ENCODE peak calls at places on chromosomes 13 and 19, in nine cellular contexts. A is ovary; K is stomach; R is breast epithelium; W is ascending aorta; Y is neuronal stem cell; P is CD4-positive, CD25-positive, alpha-beta regulatory T cell; V is A549; N is gastrocnemius medialis. O is an unnamed sample. For H3K4me1, the result is how much of the 10 kb centered on the place peaks cover.

GRCh38 chr19:23946569-23946968 is 31.9 kb downstream of the ZNF726 start:
- DNase-seq in R (no peak), Y (no peak), W (no peak), N (no peak), K (no peak), A (no peak), P (no peak), V (no peak), O (no peak)

GRCh38 chr13:52070929-52071523 is 46.5 kb downstream of the UTP14C start:
- DNase-seq in W (no peak), V (no peak), Y (no peak), N (no peak), R (no peak), P (peak), A (no peak), K (no peak), O (no peak)

GRCh38 chr19:34926685-34927375 is at the start of gene ZNF30:
- DNase-seq in V (peak), K (peak), R (peak), A (peak), P (peak), Y (peak), N (peak), W (peak), O (peak)

GRCh38 chr13:66969291-66969690 is 260.8 kb downstream of the PCDH9 start:
- DNase-seq in R (no peak), A (no peak), N (no peak), P (no peak), V (no peak), Y (no peak), K (no peak), W (no peak), O (no peak)

GRCh38 chr19:3266792-3267469 is 42.5 kb downstream of the CELF5 start:
- DNase-seq in Y (no peak), P (no peak), R (no peak), V (no peak), K (no peak), W (no peak), N (no peak), A (no peak), O (no peak)

GRCh38 chr13:98988277-98988676 is 10.4 kb upstream of the DOCK9 start:
- DNase-seq in V (no peak), Y (no peak), N (no peak), K (no peak), P (no peak), W (no peak), R (no peak), A (no peak), O (no peak)

GRCh38 chr19:46428278-46429141 is at the start of gene PNMA8C:
- DNase-seq in P (peak), Y (peak), R (no peak), A (peak), W (no peak), V (no peak), N (no peak), K (peak), O (peak)

GRCh38 chr13:21078501-21078900 is 17.1 kb upstream of the LATS2 start:
- DNase-seq in Y (no peak), K (no peak), A (no peak), N (no peak), R (no peak), W (no peak), P (no peak), V (no peak), O (no peak)

GRCh38 chr13:98524793-98525192 is 52.1 kb downstream of the STK24 start:
- DNase-seq in P (no peak), A (no peak), W (no peak), Y (no peak), K (no peak), N (no peak), V (no peak), R (no peak), O (no peak)

GRCh38 chr13:41942462-41943094 is 18.3 kb downstream of the VWA8 start:
- DNase-seq in A (no peak), W (no peak), K (no peak), V (peak), N (no peak), R (no peak), P (no peak), Y (peak), O (no peak)

GRCh38 chr19:51071006-51071405 is 6.1 kb upstream of the KLK13 start:
- DNase-seq in K (peak), Y (no peak), R (no peak), W (no peak), A (no peak), N (no peak), V (no peak), P (no peak), O (no peak)

GRCh38 chr13:43424386-43424785 is 362.4 kb downstream of the ENOX1 start:
- DNase-seq in W (no peak), N (no peak), K (no peak), V (no peak), R (no peak), P (no peak), Y (no peak), A (no peak), O (no peak)

GRCh38 chr19:42311612-42312160 is 1.4 kb upstream of the TMEM145 start:
- DNase-seq in W (no peak), Y (no peak), N (no peak), A (no peak), K (no peak), P (no peak), R (no peak), V (no peak), O (no peak)

DNA sequence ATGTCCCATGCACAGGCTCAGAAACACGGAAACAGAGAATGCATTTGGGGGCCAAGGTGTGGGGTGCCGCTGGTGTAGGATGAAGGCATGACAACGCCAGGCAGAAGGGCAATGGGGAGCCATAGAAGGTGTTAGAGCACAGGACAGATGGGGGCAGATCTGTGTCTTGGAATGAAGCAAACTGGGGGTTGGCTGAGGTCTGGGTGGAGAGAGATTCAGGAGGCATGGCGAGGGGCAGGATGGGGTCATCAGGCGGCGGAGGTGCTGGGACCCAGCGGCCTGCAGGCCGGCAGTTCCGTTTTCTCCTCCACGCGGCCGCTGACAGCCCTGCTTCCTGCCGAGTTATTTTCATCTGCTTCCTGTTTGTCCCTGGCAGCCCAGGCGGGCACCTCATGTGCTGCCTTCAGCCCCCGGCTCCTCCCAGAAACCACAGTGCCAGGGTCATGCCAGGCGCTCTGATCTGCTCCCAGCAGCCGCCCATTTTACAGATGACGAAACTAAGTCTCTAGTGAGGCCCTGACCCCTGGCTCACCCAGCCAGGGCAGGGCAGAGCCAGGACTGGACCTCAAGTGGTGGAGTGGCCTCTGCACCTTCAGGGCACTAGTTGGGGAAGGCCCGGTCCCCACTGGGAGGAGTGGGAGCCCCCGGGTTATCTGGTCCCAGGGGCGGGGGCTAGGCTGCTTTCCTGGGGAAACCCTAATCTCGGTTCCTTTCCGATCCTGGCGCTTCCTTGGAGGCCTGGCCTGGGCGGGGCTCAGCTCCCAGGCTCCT is 2.2 kb downstream of the ARHGAP45 start:
- DNase-seq in P (peak), W (peak), N (peak), A (no peak), K (peak), R (no peak), V (no peak), Y (no peak), O (no peak)
- H3K4me1 ChIP-seq in P (half or more), W (under half), N (under half), A (under half), K (half or more), R (under half), V (under half), Y (under half), O (half or more)

DNA sequence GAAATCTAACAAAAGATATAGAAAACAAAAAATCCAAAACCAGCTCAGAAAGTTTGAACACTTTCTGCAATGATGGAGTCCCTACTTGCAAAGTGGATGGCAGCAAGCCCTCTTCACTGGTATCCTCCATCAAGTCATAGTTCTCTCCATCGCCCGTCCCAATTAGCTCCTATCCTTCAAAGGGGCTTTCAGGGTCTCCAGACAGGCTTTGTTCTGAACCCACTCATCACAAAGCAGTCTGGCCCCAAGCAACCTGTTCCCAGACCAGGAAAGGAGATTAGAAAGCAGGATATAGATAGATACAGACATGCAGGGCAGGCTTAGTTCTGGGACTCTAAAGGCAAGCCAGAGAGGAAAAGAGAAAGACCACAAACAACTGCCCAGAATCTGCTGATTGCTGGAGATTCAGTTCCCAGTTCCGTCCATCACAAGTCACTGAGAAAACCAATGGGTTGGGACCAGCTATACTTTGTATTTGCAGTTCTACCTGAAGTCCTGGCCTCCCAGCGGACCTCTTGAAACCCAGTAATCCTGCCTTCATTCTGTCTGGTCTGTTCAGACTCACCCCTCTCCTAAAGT is 47.2 kb upstream of the EPHX3 start:
- DNase-seq in A (no peak), R (no peak), P (no peak), V (no peak), N (no peak), Y (peak), K (no peak), W (no peak), O (no peak)
- H3K4me1 ChIP-seq in A (half or more), R (half or more), P (half or more), V (half or more), N (half or more), Y (under half), K (half or more), W (under half), O (half or more)

GRCh38 chr13:75802161-75802560 is 166.0 kb downstream of the LMO7 start:
- DNase-seq in A (no peak), K (no peak), V (no peak), P (no peak), W (no peak), N (no peak), R (no peak), Y (no peak), O (no peak)
- H3K4me1 ChIP-seq in A (under half), K (under half), V (under half), P (under half), W (under half), N (under half), R (under half), Y (under half), O (under half)

GRCh38 chr19:11091343-11092153 is 2.3 kb downstream of the LDLR start:
- DNase-seq in P (peak), A (peak), K (peak), R (peak), Y (no peak), V (peak), N (peak), W (peak), O (peak)
- H3K4me1 ChIP-seq in P (half or more), A (under half), K (half or more), R (under half), Y (under half), V (half or more), N (under half), W (under half), O (under half)

GRCh38 chr19:38676878-38677646 is 29.6 kb downstream of the ACTN4 start:
- DNase-seq in N (no peak), K (no peak), V (no peak), P (no peak), A (no peak), R (no peak), W (no peak), Y (no peak), O (no peak)

GRCh38 chr19:38675611-38676010 is 28.2 kb downstream of the ACTN4 start:
- DNase-seq in Y (no peak), A (no peak), V (no peak), W (no peak), N (no peak), K (no peak), P (peak), R (no peak), O (no peak)

GRCh38 chr19:38673030-38673429 is 25.6 kb downstream of the ACTN4 start:
- DNase-seq in P (no peak), N (no peak), W (no peak), R (no peak), A (no peak), V (no peak), K (no peak), Y (no peak), O (no peak)

GRCh38 chr19:38676023-38676877 is 28.8 kb downstream of the ACTN4 start:
- DNase-seq in R (no peak), A (peak), K (no peak), P (no peak), W (no peak), N (no peak), V (no peak), Y (no peak), O (no peak)

DNA sequence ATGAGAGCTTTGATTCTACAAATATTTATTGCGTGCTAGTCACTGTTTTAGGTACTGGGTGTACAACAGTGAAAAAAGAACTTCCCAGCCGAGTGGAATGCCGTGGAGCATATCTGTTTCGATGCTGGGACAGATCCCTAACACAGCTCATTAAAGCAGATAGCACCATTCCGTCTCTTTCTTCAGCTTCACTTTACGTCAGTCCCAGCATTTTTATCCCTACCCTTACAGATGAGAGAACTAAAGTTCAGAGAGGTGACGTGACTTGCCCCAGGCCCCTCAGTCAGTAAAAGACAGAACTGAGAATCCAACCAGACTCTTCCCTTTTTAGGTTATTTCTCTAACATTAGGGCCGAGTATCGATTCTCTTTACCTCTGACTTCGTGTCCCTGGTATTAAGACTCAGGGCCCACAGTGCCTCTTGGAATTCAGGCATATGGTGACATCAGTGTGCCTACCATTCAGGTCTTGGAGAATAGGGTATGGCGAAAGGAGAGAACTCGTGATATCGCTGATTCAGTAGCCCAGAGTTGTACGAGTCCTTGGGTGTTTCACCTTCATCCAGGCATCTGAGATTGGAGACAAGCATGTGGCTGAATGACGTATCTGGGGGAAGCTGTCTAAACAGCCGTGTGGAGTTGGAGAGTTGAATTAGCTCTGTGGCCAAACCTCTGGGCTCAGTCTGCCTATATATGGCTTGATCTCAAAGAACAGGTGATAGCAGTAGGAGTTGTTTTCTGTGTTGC is 27.1 kb downstream of the ACTN4 start:
- DNase-seq in K (no peak), R (no peak), N (peak), A (no peak), P (no peak), V (no peak), Y (no peak), W (no peak), O (no peak)
- H3K4me1 ChIP-seq in K (half or more), R (under half), N (half or more), A (under half), P (half or more), V (half or more), Y (under half), W (under half), O (half or more)